ENCODE peak calls at places on chromosomes 6 and 20, in nine cellular contexts. One of them, this sample, is unnamed.
A peak's percentile ranks its signal among the peaks of the same experiment; 100 is the strongest.

GRCh38 chr20:11853359-11853758 is 64.3 kb upstream of the BTBD3 start:
- DNase-seq in ovary: no peak
- DNase-seq in right atrium auricular region: no peak
- DNase-seq in uterus: no peak
- DNase-seq in pancreas: no peak
- DNase-seq in IMR-90: peak; percentile 52
- DNase-seq in adrenal gland: no peak
- DNase-seq in transverse colon: no peak
- DNase-seq in PC-9: no peak
- DNase-seq in this sample: no peak

GRCh38 chr20:49381558-49382493 is 100.6 kb downstream of the KCNB1 start:
- DNase-seq in ovary: peak; percentile 77
- DNase-seq in right atrium auricular region: peak; percentile 75
- DNase-seq in uterus: peak; percentile 92
- DNase-seq in pancreas: peak; percentile 95
- DNase-seq in IMR-90: peak; percentile 10
- DNase-seq in adrenal gland: peak; percentile 59
- DNase-seq in transverse colon: peak; percentile 61
- DNase-seq in PC-9: peak; percentile 41
- DNase-seq in this sample: peak; percentile 27

GRCh38 chr6:42021847-42022754 is 28.2 kb upstream of the TAF8 start:
- DNase-seq in ovary: no peak
- DNase-seq in right atrium auricular region: no peak
- DNase-seq in uterus: no peak
- DNase-seq in pancreas: no peak
- DNase-seq in IMR-90: no peak
- DNase-seq in adrenal gland: no peak
- DNase-seq in transverse colon: no peak
- DNase-seq in PC-9: no peak
- DNase-seq in this sample: no peak

GRCh38 chr6:33885121-33886057 is 81.6 kb upstream of the MLN start:
- DNase-seq in ovary: no peak
- DNase-seq in right atrium auricular region: no peak
- DNase-seq in uterus: no peak
- DNase-seq in pancreas: no peak
- DNase-seq in IMR-90: peak; percentile 25
- DNase-seq in adrenal gland: no peak
- DNase-seq in transverse colon: peak; percentile 40
- DNase-seq in PC-9: peak; percentile 8
- DNase-seq in this sample: no peak

GRCh38 chr20:21303872-21304586 is 898 bp downstream of the XRN2 start:
- DNase-seq in ovary: no peak
- DNase-seq in right atrium auricular region: no peak
- DNase-seq in uterus: no peak
- DNase-seq in pancreas: no peak
- DNase-seq in IMR-90: peak; percentile 18
- DNase-seq in adrenal gland: no peak
- DNase-seq in transverse colon: no peak
- DNase-seq in PC-9: no peak
- DNase-seq in this sample: no peak

GRCh38 chr6:87806635-87807034 is 104.6 kb upstream of the AKIRIN2 start:
- DNase-seq in ovary: no peak
- DNase-seq in right atrium auricular region: no peak
- DNase-seq in uterus: no peak
- DNase-seq in pancreas: no peak
- DNase-seq in IMR-90: no peak
- DNase-seq in adrenal gland: no peak
- DNase-seq in transverse colon: no peak
- DNase-seq in PC-9: no peak
- DNase-seq in this sample: no peak

GRCh38 chr20:19996970-19997369 is 20.2 kb upstream of the NAA20 start:
- DNase-seq in ovary: no peak
- DNase-seq in right atrium auricular region: no peak
- DNase-seq in uterus: no peak
- DNase-seq in pancreas: no peak
- DNase-seq in IMR-90: no peak
- DNase-seq in adrenal gland: no peak
- DNase-seq in transverse colon: no peak
- DNase-seq in PC-9: no peak
- DNase-seq in this sample: peak; percentile 44

GRCh38 chr20:8170921-8171320 is 38.9 kb downstream of the PLCB1 start:
- DNase-seq in ovary: no peak
- DNase-seq in right atrium auricular region: no peak
- DNase-seq in uterus: no peak
- DNase-seq in pancreas: no peak
- DNase-seq in IMR-90: no peak
- DNase-seq in adrenal gland: no peak
- DNase-seq in transverse colon: no peak
- DNase-seq in PC-9: no peak
- DNase-seq in this sample: no peak

GRCh38 chr6:143579703-143580102 is 68.2 kb upstream of the FUCA2 start:
- DNase-seq in ovary: no peak
- DNase-seq in right atrium auricular region: peak; percentile 68
- DNase-seq in uterus: peak; percentile 52
- DNase-seq in pancreas: no peak
- DNase-seq in IMR-90: peak; percentile 95
- DNase-seq in adrenal gland: peak; percentile 66
- DNase-seq in transverse colon: no peak
- DNase-seq in PC-9: no peak
- DNase-seq in this sample: no peak

GRCh38 chr20:35726759-35727711 is 15.0 kb downstream of the RBM39 start:
- DNase-seq in ovary: no peak
- DNase-seq in right atrium auricular region: no peak
- DNase-seq in uterus: no peak
- DNase-seq in pancreas: no peak
- DNase-seq in IMR-90: no peak
- DNase-seq in adrenal gland: no peak
- DNase-seq in transverse colon: no peak
- DNase-seq in PC-9: no peak
- DNase-seq in this sample: peak; percentile 41

GRCh38 chr20:4281258-4282055 is 266.1 kb upstream of the RNF24 start:
- DNase-seq in ovary: no peak
- DNase-seq in right atrium auricular region: no peak
- DNase-seq in uterus: no peak
- DNase-seq in pancreas: no peak
- DNase-seq in IMR-90: no peak
- DNase-seq in adrenal gland: no peak
- DNase-seq in transverse colon: no peak
- DNase-seq in PC-9: no peak
- DNase-seq in this sample: no peak

GRCh38 chr6:135936606-135937005 is 85.1 kb downstream of the PDE7B start:
- DNase-seq in ovary: no peak
- DNase-seq in right atrium auricular region: no peak
- DNase-seq in uterus: no peak
- DNase-seq in pancreas: no peak
- DNase-seq in IMR-90: peak; percentile 98
- DNase-seq in adrenal gland: no peak
- DNase-seq in transverse colon: no peak
- DNase-seq in PC-9: no peak
- DNase-seq in this sample: no peak

GRCh38 chr20:36825374-36826104 is 50.4 kb upstream of the TLDC2 start:
- DNase-seq in ovary: no peak
- DNase-seq in right atrium auricular region: no peak
- DNase-seq in uterus: no peak
- DNase-seq in pancreas: no peak
- DNase-seq in IMR-90: no peak
- DNase-seq in adrenal gland: peak; percentile 51
- DNase-seq in transverse colon: no peak
- DNase-seq in PC-9: no peak
- DNase-seq in this sample: no peak

GRCh38 chr20:2984956-2985661 is 58.3 kb upstream of the GNRH2 start:
- DNase-seq in ovary: no peak
- DNase-seq in right atrium auricular region: no peak
- DNase-seq in uterus: no peak
- DNase-seq in pancreas: no peak
- DNase-seq in IMR-90: peak; percentile 80
- DNase-seq in adrenal gland: no peak
- DNase-seq in transverse colon: no peak
- DNase-seq in PC-9: no peak
- DNase-seq in this sample: no peak

GRCh38 chr6:3349388-3350251 is 90.9 kb downstream of the PSMG4 start:
- DNase-seq in ovary: no peak
- DNase-seq in right atrium auricular region: no peak
- DNase-seq in uterus: no peak
- DNase-seq in pancreas: no peak
- DNase-seq in IMR-90: no peak
- DNase-seq in adrenal gland: no peak
- DNase-seq in transverse colon: no peak
- DNase-seq in PC-9: no peak
- DNase-seq in this sample: no peak

GRCh38 chr20:22586645-22587310 is 2.4 kb upstream of the FOXA2 start:
- DNase-seq in ovary: no peak
- DNase-seq in right atrium auricular region: no peak
- DNase-seq in uterus: no peak
- DNase-seq in pancreas: peak; percentile 92
- DNase-seq in IMR-90: no peak
- DNase-seq in adrenal gland: no peak
- DNase-seq in transverse colon: peak; percentile 73
- DNase-seq in PC-9: no peak
- DNase-seq in this sample: peak; percentile 94
- H3K4me3 ChIP-seq in ovary: no peak overlapping the region
- H3K4me3 ChIP-seq in right atrium auricular region: no peak overlapping the region
- H3K4me3 ChIP-seq in uterus: no peak overlapping the region
- H3K4me3 ChIP-seq in pancreas: peak overlapping the region; percentile 54
- H3K4me3 ChIP-seq in IMR-90: no peak overlapping the region
- H3K4me3 ChIP-seq in adrenal gland: no peak overlapping the region
- H3K4me3 ChIP-seq in transverse colon: peak overlapping the region; percentile 22
- H3K4me3 ChIP-seq in PC-9: no peak overlapping the region
- H3K4me3 ChIP-seq in this sample: peak overlapping the region; percentile 29

GRCh38 chr20:17868700-17869231 is 99.8 kb downstream of the SNX5 start:
- DNase-seq in ovary: peak; percentile 17
- DNase-seq in right atrium auricular region: no peak
- DNase-seq in uterus: no peak
- DNase-seq in pancreas: no peak
- DNase-seq in IMR-90: no peak
- DNase-seq in adrenal gland: no peak
- DNase-seq in transverse colon: peak; percentile 4
- DNase-seq in PC-9: no peak
- DNase-seq in this sample: no peak

GRCh38 chr20:17868146-17868545 is 100.4 kb downstream of the SNX5 start:
- DNase-seq in ovary: no peak
- DNase-seq in right atrium auricular region: no peak
- DNase-seq in uterus: no peak
- DNase-seq in pancreas: no peak
- DNase-seq in IMR-90: no peak
- DNase-seq in adrenal gland: no peak
- DNase-seq in transverse colon: no peak
- DNase-seq in PC-9: no peak
- DNase-seq in this sample: no peak

GRCh38 chr20:17867546-17867945 is 101.0 kb downstream of the SNX5 start:
- DNase-seq in ovary: peak; percentile 14
- DNase-seq in right atrium auricular region: no peak
- DNase-seq in uterus: no peak
- DNase-seq in pancreas: no peak
- DNase-seq in IMR-90: no peak
- DNase-seq in adrenal gland: no peak
- DNase-seq in transverse colon: no peak
- DNase-seq in PC-9: no peak
- DNase-seq in this sample: no peak

GRCh38 chr20:17866234-17867001 is 102.2 kb downstream of the SNX5 start:
- DNase-seq in ovary: no peak
- DNase-seq in right atrium auricular region: no peak
- DNase-seq in uterus: no peak
- DNase-seq in pancreas: no peak
- DNase-seq in IMR-90: no peak
- DNase-seq in adrenal gland: no peak
- DNase-seq in transverse colon: no peak
- DNase-seq in PC-9: no peak
- DNase-seq in this sample: no peak

GRCh38 chr20:17867119-17867518 is 101.5 kb downstream of the SNX5 start:
- DNase-seq in ovary: peak; percentile 12
- DNase-seq in right atrium auricular region: no peak
- DNase-seq in uterus: no peak
- DNase-seq in pancreas: no peak
- DNase-seq in IMR-90: no peak
- DNase-seq in adrenal gland: no peak
- DNase-seq in transverse colon: no peak
- DNase-seq in PC-9: no peak
- DNase-seq in this sample: no peak
- H3K4me3 ChIP-seq in ovary: no peak overlapping the region
- H3K4me3 ChIP-seq in right atrium auricular region: no peak overlapping the region
- H3K4me3 ChIP-seq in uterus: no peak overlapping the region
- H3K4me3 ChIP-seq in pancreas: no peak overlapping the region
- H3K4me3 ChIP-seq in IMR-90: no peak overlapping the region
- H3K4me3 ChIP-seq in adrenal gland: no peak overlapping the region
- H3K4me3 ChIP-seq in transverse colon: no peak overlapping the region
- H3K4me3 ChIP-seq in PC-9: no peak overlapping the region
- H3K4me3 ChIP-seq in this sample: no peak overlapping the region

GRCh38 chr6:150069707-150070106 is 786 bp upstream of the ULBP3 start:
- DNase-seq in ovary: no peak
- DNase-seq in right atrium auricular region: no peak
- DNase-seq in uterus: no peak
- DNase-seq in pancreas: peak; percentile 91
- DNase-seq in IMR-90: no peak
- DNase-seq in adrenal gland: peak; percentile 36
- DNase-seq in transverse colon: peak; percentile 41
- DNase-seq in PC-9: no peak
- DNase-seq in this sample: no peak
- H3K4me3 ChIP-seq in ovary: no peak overlapping the region
- H3K4me3 ChIP-seq in right atrium auricular region: peak overlapping the region; percentile 71
- H3K4me3 ChIP-seq in uterus: no peak overlapping the region
- H3K4me3 ChIP-seq in pancreas: peak overlapping the region; percentile 59
- H3K4me3 ChIP-seq in IMR-90: no peak overlapping the region
- H3K4me3 ChIP-seq in adrenal gland: no peak overlapping the region
- H3K4me3 ChIP-seq in transverse colon: peak overlapping the region; percentile 55
- H3K4me3 ChIP-seq in PC-9: no peak overlapping the region
- H3K4me3 ChIP-seq in this sample: peak overlapping the region; percentile 83

DNA sequence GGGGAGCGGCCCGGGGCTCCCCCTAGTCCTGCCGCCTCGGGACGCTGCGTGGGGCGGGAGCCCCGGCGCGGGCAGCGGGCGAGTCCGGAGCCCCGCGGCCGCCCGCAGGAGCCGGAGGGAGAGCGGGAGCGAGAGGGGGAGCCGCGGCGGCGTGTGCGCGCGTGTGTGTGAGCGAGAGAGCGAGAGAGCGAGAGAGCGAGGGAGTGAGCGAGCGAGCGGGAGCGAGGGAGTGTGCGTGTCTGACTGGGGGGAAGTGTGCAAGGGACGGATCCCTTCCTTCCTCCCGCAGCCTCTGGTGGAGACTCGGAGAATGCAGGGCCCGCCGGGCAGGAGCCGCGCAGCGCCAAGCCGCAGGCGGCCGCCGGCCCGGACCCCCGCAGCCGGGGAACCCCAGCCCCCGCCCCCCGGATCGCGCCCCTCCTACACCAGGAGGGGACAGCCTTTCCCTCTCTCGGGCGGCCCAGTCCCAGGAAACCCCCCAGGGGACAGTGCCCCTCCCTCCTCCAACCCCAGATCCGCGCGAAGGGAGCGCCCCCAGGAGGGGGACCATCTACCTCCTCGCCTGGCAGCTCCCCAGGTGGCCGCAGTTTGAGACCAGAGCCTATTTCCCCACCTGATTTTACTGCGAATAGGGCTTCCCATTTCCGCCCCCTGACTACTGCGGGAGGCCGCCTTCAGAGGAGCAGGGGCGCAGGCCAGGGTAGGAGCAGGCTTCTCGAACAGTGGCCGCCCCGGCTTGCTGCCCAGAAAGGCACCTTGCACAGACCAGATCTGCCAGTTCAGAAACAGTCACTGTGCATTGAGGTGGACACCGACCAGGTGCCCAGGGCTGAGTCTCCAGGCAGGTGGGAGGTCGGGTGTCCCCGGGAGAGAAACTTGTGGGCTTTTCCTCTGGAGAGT is at the start of gene CDH22:
- DNase-seq in ovary: peak; percentile 34
- DNase-seq in right atrium auricular region: no peak
- DNase-seq in uterus: peak; percentile 28
- DNase-seq in pancreas: peak; percentile 86
- DNase-seq in IMR-90: peak; percentile 20
- DNase-seq in adrenal gland: peak; percentile 39
- DNase-seq in transverse colon: no peak
- DNase-seq in PC-9: no peak
- DNase-seq in this sample: peak; percentile 25
- H3K4me3 ChIP-seq in ovary: peak within 1 kb of the TSS; percentile 20
- H3K4me3 ChIP-seq in right atrium auricular region: peak within 1 kb of the TSS; percentile 52
- H3K4me3 ChIP-seq in uterus: no peak within 1 kb of the TSS
- H3K4me3 ChIP-seq in pancreas: peak within 1 kb of the TSS; percentile 67
- H3K4me3 ChIP-seq in IMR-90: peak within 1 kb of the TSS; percentile 36
- H3K4me3 ChIP-seq in adrenal gland: no peak within 1 kb of the TSS
- H3K4me3 ChIP-seq in transverse colon: peak within 1 kb of the TSS; percentile 37
- H3K4me3 ChIP-seq in PC-9: no peak within 1 kb of the TSS
- H3K4me3 ChIP-seq in this sample: peak within 1 kb of the TSS; percentile 54

This sample was measured in upper lobe of left lung.